ENCODE peak calls at places on chromosomes 6 and 20, in five cellular contexts. P is GM12865; F is CD4-positive, alpha-beta memory T cell; U is heart right ventricle; Y is lower lobe of right lung. K is an unnamed sample.

GRCh38 chr20:51950926-51951325 is 148.6 kb upstream of the SALL4 start:
- DNase-seq in P (no peak), F (no peak), U (no peak), Y (no peak), K (no peak)

GRCh38 chr6:50442531-50443040 is 270.7 kb upstream of the TFAP2D start:
- DNase-seq in P (no peak), F (no peak), U (no peak), Y (no peak), K (no peak)

GRCh38 chr6:36544228-36544627 is 3.1 kb downstream of the STK38 start:
- DNase-seq in P (peak), F (peak), U (no peak), Y (no peak), K (peak)

GRCh38 chr6:104633125-104633524 is 226.6 kb downstream of the HACE1 start:
- DNase-seq in P (no peak), F (no peak), U (no peak), Y (no peak), K (no peak)

GRCh38 chr6:131687022-131687421 is 14.2 kb downstream of the OR2A4 start:
- DNase-seq in P (no peak), F (no peak), U (no peak), Y (no peak), K (no peak)

GRCh38 chr6:54264581-54265272 is 43.5 kb upstream of the TINAG start:
- DNase-seq in P (no peak), F (no peak), U (no peak), Y (no peak), K (no peak)

GRCh38 chr20:33851842-33852466 is 40.8 kb downstream of the CHMP4B start:
- DNase-seq in P (no peak), F (no peak), U (no peak), Y (no peak), K (no peak)

GRCh38 chr20:22575087-22575721 is 9.2 kb downstream of the FOXA2 start:
- DNase-seq in P (peak), F (no peak), U (no peak), Y (no peak), K (no peak)

GRCh38 chr6:1659816-1660215 is 50.1 kb downstream of the FOXC1 start:
- DNase-seq in P (no peak), F (no peak), U (no peak), Y (no peak), K (no peak)

GRCh38 chr20:2604506-2604835 is 48.0 kb upstream of the NOP56 start:
- DNase-seq in P (no peak), F (no peak), U (no peak), Y (no peak), K (no peak)

GRCh38 chr20:19482726-19483125 is 270.3 kb downstream of the SLC24A3 start:
- DNase-seq in P (no peak), F (no peak), U (no peak), Y (no peak), K (no peak)
- H3K4me3 ChIP-seq in P (no peak), F (no peak), U (no peak), Y (no peak), K (no peak)

GRCh38 chr6:15504581-15505350 is 158.1 kb downstream of the DTNBP1 start:
- DNase-seq in P (no peak), F (no peak), U (peak), Y (no peak), K (peak)
- H3K4me3 ChIP-seq in P (no peak), F (no peak), U (peak), Y (peak), K (peak)

GRCh38 chr6:5085638-5086293 is 625 bp downstream of the PPP1R3G start:
- DNase-seq in P (peak), F (no peak), U (no peak), Y (no peak), K (peak)
- H3K4me3 ChIP-seq in P (peak), F (no peak), U (peak), Y (peak), K (peak)

GRCh38 chr6:135054575-135055498 is at the start of gene HBS1L:
- DNase-seq in P (peak), F (peak), U (peak), Y (peak), K (peak)

GRCh38 chr6:135054238-135054574 is 416 bp downstream of the HBS1L start:
- DNase-seq in P (peak), F (no peak), U (no peak), Y (no peak), K (no peak)

GRCh38 chr6:135056632-135057031 is 2.0 kb upstream of the HBS1L start:
- DNase-seq in P (no peak), F (no peak), U (no peak), Y (no peak), K (no peak)

GRCh38 chr6:135052939-135053338 is 1.7 kb downstream of the HBS1L start:
- DNase-seq in P (no peak), F (no peak), U (no peak), Y (no peak), K (peak)

GRCh38 chr6:135053433-135053832 is 1.2 kb downstream of the HBS1L start:
- DNase-seq in P (no peak), F (no peak), U (no peak), Y (no peak), K (no peak)
- H3K4me3 ChIP-seq in P (peak), F (peak), U (peak), Y (peak), K (peak)